ENCODE peak calls at places on chromosomes 13 and 19, in nine cellular contexts. One of them, this sample, is unnamed.

GRCh38 chr13:89239361-89240127 is 1568.4 kb downstream of the SLITRK5 start:
- DNase-seq in NCI-H345: no peak
- DNase-seq in GM12864: no peak
- DNase-seq in GOT3: no peak
- DNase-seq in CD8-positive, alpha-beta memory T cell: no peak
- DNase-seq in RPMI8226: no peak
- DNase-seq in stimulated activated CD4-positive, alpha-beta T cell treated with anti-CD3 and anti-CD28 coated beads, TNF-alpha, amount 100 ng/mL, for 24 hours: no peak
- DNase-seq in body of pancreas: no peak
- DNase-seq in HAP-1: no peak
- DNase-seq in this sample: no peak

GRCh38 chr13:113178070-113178895 is 19.8 kb downstream of the PROZ start:
- DNase-seq in stimulated activated CD4-positive, alpha-beta T cell treated with anti-CD3 and anti-CD28 coated beads, TNF-alpha, amount 100 ng/mL, for 24 hours: no peak
- DNase-seq in HAP-1: no peak
- DNase-seq in body of pancreas: no peak
- DNase-seq in GOT3: no peak
- DNase-seq in NCI-H345: no peak
- DNase-seq in CD8-positive, alpha-beta memory T cell: no peak
- DNase-seq in GM12864: no peak
- DNase-seq in RPMI8226: no peak
- DNase-seq in this sample: no peak

GRCh38 chr19:10952809-10953208 is 8.0 kb upstream of the SMARCA4 start:
- DNase-seq in GOT3: no peak
- DNase-seq in GM12864: no peak
- DNase-seq in NCI-H345: no peak
- DNase-seq in RPMI8226: no peak
- DNase-seq in body of pancreas: no peak
- DNase-seq in stimulated activated CD4-positive, alpha-beta T cell treated with anti-CD3 and anti-CD28 coated beads, TNF-alpha, amount 100 ng/mL, for 24 hours: no peak
- DNase-seq in CD8-positive, alpha-beta memory T cell: no peak
- DNase-seq in HAP-1: no peak
- DNase-seq in this sample: no peak

GRCh38 chr13:80379245-80379644 is 38.3 kb upstream of the SPRY2 start:
- DNase-seq in NCI-H345: no peak
- DNase-seq in body of pancreas: no peak
- DNase-seq in GOT3: no peak
- DNase-seq in GM12864: no peak
- DNase-seq in HAP-1: no peak
- DNase-seq in CD8-positive, alpha-beta memory T cell: no peak
- DNase-seq in stimulated activated CD4-positive, alpha-beta T cell treated with anti-CD3 and anti-CD28 coated beads, TNF-alpha, amount 100 ng/mL, for 24 hours: no peak
- DNase-seq in RPMI8226: no peak
- DNase-seq in this sample: no peak

GRCh38 chr19:46413262-46414031 is at the start of gene CCDC8:
- DNase-seq in GM12864: no peak
- DNase-seq in HAP-1: no peak
- DNase-seq in stimulated activated CD4-positive, alpha-beta T cell treated with anti-CD3 and anti-CD28 coated beads, TNF-alpha, amount 100 ng/mL, for 24 hours: no peak
- DNase-seq in RPMI8226: no peak
- DNase-seq in NCI-H345: no peak
- DNase-seq in body of pancreas: peak; percentile 93
- DNase-seq in CD8-positive, alpha-beta memory T cell: no peak
- DNase-seq in GOT3: no peak
- DNase-seq in this sample: peak; percentile 84

GRCh38 chr13:99382428-99383133 is 75.4 kb upstream of the GPR183 start:
- DNase-seq in stimulated activated CD4-positive, alpha-beta T cell treated with anti-CD3 and anti-CD28 coated beads, TNF-alpha, amount 100 ng/mL, for 24 hours: no peak
- DNase-seq in CD8-positive, alpha-beta memory T cell: peak; percentile 72
- DNase-seq in GOT3: no peak
- DNase-seq in GM12864: no peak
- DNase-seq in NCI-H345: no peak
- DNase-seq in HAP-1: no peak
- DNase-seq in RPMI8226: no peak
- DNase-seq in body of pancreas: no peak
- DNase-seq in this sample: no peak

GRCh38 chr13:111480976-111481375 is 160.5 kb downstream of the TEX29 start:
- DNase-seq in RPMI8226: no peak
- DNase-seq in GM12864: no peak
- DNase-seq in CD8-positive, alpha-beta memory T cell: no peak
- DNase-seq in stimulated activated CD4-positive, alpha-beta T cell treated with anti-CD3 and anti-CD28 coated beads, TNF-alpha, amount 100 ng/mL, for 24 hours: no peak
- DNase-seq in NCI-H345: peak; percentile 94
- DNase-seq in HAP-1: no peak
- DNase-seq in GOT3: no peak
- DNase-seq in body of pancreas: no peak
- DNase-seq in this sample: no peak

GRCh38 chr19:5588441-5588840 is 20.7 kb upstream of the TINCR start:
- DNase-seq in body of pancreas: no peak
- DNase-seq in RPMI8226: no peak
- DNase-seq in HAP-1: no peak
- DNase-seq in CD8-positive, alpha-beta memory T cell: no peak
- DNase-seq in GOT3: no peak
- DNase-seq in NCI-H345: no peak
- DNase-seq in GM12864: no peak
- DNase-seq in stimulated activated CD4-positive, alpha-beta T cell treated with anti-CD3 and anti-CD28 coated beads, TNF-alpha, amount 100 ng/mL, for 24 hours: no peak
- DNase-seq in this sample: no peak

GRCh38 chr19:32307591-32307990 is 37.8 kb upstream of the ZNF507 start:
- DNase-seq in CD8-positive, alpha-beta memory T cell: no peak
- DNase-seq in stimulated activated CD4-positive, alpha-beta T cell treated with anti-CD3 and anti-CD28 coated beads, TNF-alpha, amount 100 ng/mL, for 24 hours: no peak
- DNase-seq in GOT3: no peak
- DNase-seq in HAP-1: no peak
- DNase-seq in body of pancreas: no peak
- DNase-seq in NCI-H345: no peak
- DNase-seq in RPMI8226: no peak
- DNase-seq in GM12864: no peak
- DNase-seq in this sample: no peak

GRCh38 chr13:79468819-79469218 is 12.1 kb upstream of the NDFIP2 start:
- DNase-seq in body of pancreas: no peak
- DNase-seq in NCI-H345: no peak
- DNase-seq in HAP-1: no peak
- DNase-seq in GOT3: no peak
- DNase-seq in GM12864: no peak
- DNase-seq in stimulated activated CD4-positive, alpha-beta T cell treated with anti-CD3 and anti-CD28 coated beads, TNF-alpha, amount 100 ng/mL, for 24 hours: no peak
- DNase-seq in RPMI8226: no peak
- DNase-seq in CD8-positive, alpha-beta memory T cell: no peak
- DNase-seq in this sample: no peak

GRCh38 chr13:98721825-98722510 is 30.5 kb downstream of the SLC15A1 start:
- DNase-seq in GOT3: no peak
- DNase-seq in HAP-1: no peak
- DNase-seq in NCI-H345: no peak
- DNase-seq in stimulated activated CD4-positive, alpha-beta T cell treated with anti-CD3 and anti-CD28 coated beads, TNF-alpha, amount 100 ng/mL, for 24 hours: no peak
- DNase-seq in GM12864: no peak
- DNase-seq in body of pancreas: no peak
- DNase-seq in CD8-positive, alpha-beta memory T cell: no peak
- DNase-seq in RPMI8226: no peak
- DNase-seq in this sample: no peak

GRCh38 chr13:89066868-89067466 is 1395.8 kb downstream of the SLITRK5 start:
- DNase-seq in RPMI8226: peak; percentile 32
- DNase-seq in HAP-1: peak; percentile 7
- DNase-seq in GM12864: no peak
- DNase-seq in stimulated activated CD4-positive, alpha-beta T cell treated with anti-CD3 and anti-CD28 coated beads, TNF-alpha, amount 100 ng/mL, for 24 hours: no peak
- DNase-seq in body of pancreas: peak; percentile 26
- DNase-seq in CD8-positive, alpha-beta memory T cell: peak; percentile 7
- DNase-seq in GOT3: no peak
- DNase-seq in NCI-H345: peak; percentile 63
- DNase-seq in this sample: peak; percentile 71

GRCh38 chr13:39036212-39036611 is 1.7 kb downstream of the PROSER1 start:
- DNase-seq in body of pancreas: no peak
- DNase-seq in CD8-positive, alpha-beta memory T cell: no peak
- DNase-seq in NCI-H345: no peak
- DNase-seq in RPMI8226: peak; percentile 39
- DNase-seq in GOT3: no peak
- DNase-seq in stimulated activated CD4-positive, alpha-beta T cell treated with anti-CD3 and anti-CD28 coated beads, TNF-alpha, amount 100 ng/mL, for 24 hours: no peak
- DNase-seq in HAP-1: peak; percentile 48
- DNase-seq in GM12864: no peak
- DNase-seq in this sample: no peak

GRCh38 chr13:48235100-48235813 is 2.3 kb downstream of the ITM2B start:
- DNase-seq in NCI-H345: peak; percentile 23
- DNase-seq in CD8-positive, alpha-beta memory T cell: no peak
- DNase-seq in RPMI8226: no peak
- DNase-seq in stimulated activated CD4-positive, alpha-beta T cell treated with anti-CD3 and anti-CD28 coated beads, TNF-alpha, amount 100 ng/mL, for 24 hours: no peak
- DNase-seq in GM12864: peak; percentile 25
- DNase-seq in HAP-1: no peak
- DNase-seq in body of pancreas: peak; percentile 53
- DNase-seq in GOT3: no peak
- DNase-seq in this sample: peak; percentile 30

GRCh38 chr19:28956421-28956820 is 256.5 kb downstream of the UQCRFS1 start:
- DNase-seq in NCI-H345: no peak
- DNase-seq in stimulated activated CD4-positive, alpha-beta T cell treated with anti-CD3 and anti-CD28 coated beads, TNF-alpha, amount 100 ng/mL, for 24 hours: no peak
- DNase-seq in RPMI8226: no peak
- DNase-seq in GM12864: no peak
- DNase-seq in HAP-1: no peak
- DNase-seq in GOT3: no peak
- DNase-seq in body of pancreas: no peak
- DNase-seq in CD8-positive, alpha-beta memory T cell: no peak
- DNase-seq in this sample: no peak

GRCh38 chr13:27043013-27043412 is 128.6 kb downstream of the USP12 start:
- DNase-seq in NCI-H345: no peak
- DNase-seq in RPMI8226: no peak
- DNase-seq in HAP-1: peak; percentile 9
- DNase-seq in CD8-positive, alpha-beta memory T cell: no peak
- DNase-seq in stimulated activated CD4-positive, alpha-beta T cell treated with anti-CD3 and anti-CD28 coated beads, TNF-alpha, amount 100 ng/mL, for 24 hours: no peak
- DNase-seq in body of pancreas: no peak
- DNase-seq in GOT3: peak; percentile 62
- DNase-seq in GM12864: no peak
- DNase-seq in this sample: no peak

GRCh38 chr13:70391678-70392077 is 283.4 kb upstream of the KLHL1 start:
- DNase-seq in HAP-1: no peak
- DNase-seq in CD8-positive, alpha-beta memory T cell: no peak
- DNase-seq in RPMI8226: no peak
- DNase-seq in NCI-H345: peak; percentile 90
- DNase-seq in GOT3: no peak
- DNase-seq in GM12864: no peak
- DNase-seq in stimulated activated CD4-positive, alpha-beta T cell treated with anti-CD3 and anti-CD28 coated beads, TNF-alpha, amount 100 ng/mL, for 24 hours: no peak
- DNase-seq in body of pancreas: peak; percentile 38
- DNase-seq in this sample: no peak

GRCh38 chr13:83752141-83752540 is 130.1 kb downstream of the SLITRK1 start:
- DNase-seq in stimulated activated CD4-positive, alpha-beta T cell treated with anti-CD3 and anti-CD28 coated beads, TNF-alpha, amount 100 ng/mL, for 24 hours: no peak
- DNase-seq in CD8-positive, alpha-beta memory T cell: no peak
- DNase-seq in GOT3: no peak
- DNase-seq in HAP-1: no peak
- DNase-seq in NCI-H345: no peak
- DNase-seq in GM12864: no peak
- DNase-seq in RPMI8226: no peak
- DNase-seq in body of pancreas: no peak
- DNase-seq in this sample: no peak

GRCh38 chr13:52414963-52415362 is 9.0 kb upstream of the THSD1 start:
- DNase-seq in stimulated activated CD4-positive, alpha-beta T cell treated with anti-CD3 and anti-CD28 coated beads, TNF-alpha, amount 100 ng/mL, for 24 hours: no peak
- DNase-seq in GM12864: no peak
- DNase-seq in CD8-positive, alpha-beta memory T cell: no peak
- DNase-seq in RPMI8226: no peak
- DNase-seq in HAP-1: no peak
- DNase-seq in GOT3: no peak
- DNase-seq in NCI-H345: no peak
- DNase-seq in body of pancreas: no peak
- DNase-seq in this sample: no peak

GRCh38 chr19:16969127-16969526 is 57.5 kb downstream of the CPAMD8 start:
- DNase-seq in stimulated activated CD4-positive, alpha-beta T cell treated with anti-CD3 and anti-CD28 coated beads, TNF-alpha, amount 100 ng/mL, for 24 hours: no peak
- DNase-seq in CD8-positive, alpha-beta memory T cell: no peak
- DNase-seq in NCI-H345: no peak
- DNase-seq in body of pancreas: no peak
- DNase-seq in GM12864: no peak
- DNase-seq in RPMI8226: peak; percentile 23
- DNase-seq in HAP-1: no peak
- DNase-seq in GOT3: no peak
- DNase-seq in this sample: no peak

GRCh38 chr19:52659013-52659412 is 20.9 kb upstream of the ZNF83 start:
- DNase-seq in NCI-H345: no peak
- DNase-seq in GM12864: no peak
- DNase-seq in CD8-positive, alpha-beta memory T cell: no peak
- DNase-seq in GOT3: no peak
- DNase-seq in body of pancreas: no peak
- DNase-seq in HAP-1: no peak
- DNase-seq in stimulated activated CD4-positive, alpha-beta T cell treated with anti-CD3 and anti-CD28 coated beads, TNF-alpha, amount 100 ng/mL, for 24 hours: no peak
- DNase-seq in RPMI8226: no peak
- DNase-seq in this sample: no peak

GRCh38 chr19:53195265-53195879 is 2.2 kb upstream of the ZNF665 start:
- DNase-seq in NCI-H345: peak; percentile 81
- DNase-seq in stimulated activated CD4-positive, alpha-beta T cell treated with anti-CD3 and anti-CD28 coated beads, TNF-alpha, amount 100 ng/mL, for 24 hours: peak; percentile 54
- DNase-seq in HAP-1: peak; percentile 40
- DNase-seq in RPMI8226: peak; percentile 71
- DNase-seq in CD8-positive, alpha-beta memory T cell: peak; percentile 75
- DNase-seq in GOT3: peak; percentile 20
- DNase-seq in GM12864: peak; percentile 60
- DNase-seq in body of pancreas: peak; percentile 82
- DNase-seq in this sample: peak; percentile 40

GRCh38 chr19:12052571-12053169 is at the start of gene ZNF878:
- DNase-seq in GOT3: peak; percentile 56
- DNase-seq in body of pancreas: peak; percentile 94
- DNase-seq in HAP-1: no peak
- DNase-seq in GM12864: peak; percentile 72
- DNase-seq in RPMI8226: peak; percentile 60
- DNase-seq in NCI-H345: peak; percentile 78
- DNase-seq in stimulated activated CD4-positive, alpha-beta T cell treated with anti-CD3 and anti-CD28 coated beads, TNF-alpha, amount 100 ng/mL, for 24 hours: peak; percentile 32
- DNase-seq in CD8-positive, alpha-beta memory T cell: peak; percentile 35
- DNase-seq in this sample: no peak

GRCh38 chr19:12723643-12724426 is at the start of gene TNPO2:
- DNase-seq in CD8-positive, alpha-beta memory T cell: peak; percentile 32
- DNase-seq in stimulated activated CD4-positive, alpha-beta T cell treated with anti-CD3 and anti-CD28 coated beads, TNF-alpha, amount 100 ng/mL, for 24 hours: peak; percentile 62
- DNase-seq in RPMI8226: peak; percentile 83
- DNase-seq in body of pancreas: peak; percentile 54
- DNase-seq in HAP-1: peak; percentile 84
- DNase-seq in GM12864: no peak
- DNase-seq in GOT3: no peak
- DNase-seq in NCI-H345: peak; percentile 8
- DNase-seq in this sample: peak; percentile 71

GRCh38 chr19:46206176-46206575 is 23.4 kb upstream of the IGFL1 start:
- DNase-seq in GOT3: no peak
- DNase-seq in body of pancreas: no peak
- DNase-seq in HAP-1: no peak
- DNase-seq in RPMI8226: no peak
- DNase-seq in GM12864: no peak
- DNase-seq in NCI-H345: no peak
- DNase-seq in stimulated activated CD4-positive, alpha-beta T cell treated with anti-CD3 and anti-CD28 coated beads, TNF-alpha, amount 100 ng/mL, for 24 hours: no peak
- DNase-seq in CD8-positive, alpha-beta memory T cell: no peak
- DNase-seq in this sample: no peak

GRCh38 chr19:31504221-31504620 is 155.0 kb upstream of the TSHZ3 start:
- DNase-seq in body of pancreas: no peak
- DNase-seq in CD8-positive, alpha-beta memory T cell: no peak
- DNase-seq in GOT3: no peak
- DNase-seq in stimulated activated CD4-positive, alpha-beta T cell treated with anti-CD3 and anti-CD28 coated beads, TNF-alpha, amount 100 ng/mL, for 24 hours: no peak
- DNase-seq in RPMI8226: no peak
- DNase-seq in GM12864: no peak
- DNase-seq in HAP-1: no peak
- DNase-seq in NCI-H345: no peak
- DNase-seq in this sample: no peak

GRCh38 chr19:10858204-10858828 is 10.1 kb downstream of the C19orf38 start:
- DNase-seq in CD8-positive, alpha-beta memory T cell: peak; percentile 26
- DNase-seq in NCI-H345: no peak
- DNase-seq in HAP-1: no peak
- DNase-seq in body of pancreas: no peak
- DNase-seq in RPMI8226: no peak
- DNase-seq in stimulated activated CD4-positive, alpha-beta T cell treated with anti-CD3 and anti-CD28 coated beads, TNF-alpha, amount 100 ng/mL, for 24 hours: no peak
- DNase-seq in GM12864: no peak
- DNase-seq in GOT3: no peak
- DNase-seq in this sample: peak; percentile 68

GRCh38 chr13:61247149-61247936 is 168.3 kb downstream of the PCDH20 start:
- DNase-seq in stimulated activated CD4-positive, alpha-beta T cell treated with anti-CD3 and anti-CD28 coated beads, TNF-alpha, amount 100 ng/mL, for 24 hours: no peak
- DNase-seq in RPMI8226: no peak
- DNase-seq in HAP-1: no peak
- DNase-seq in GOT3: no peak
- DNase-seq in GM12864: no peak
- DNase-seq in body of pancreas: no peak
- DNase-seq in CD8-positive, alpha-beta memory T cell: no peak
- DNase-seq in NCI-H345: peak; percentile 34
- DNase-seq in this sample: no peak

GRCh38 chr13:100214886-100215285 is 126.0 kb downstream of the PCCA start:
- DNase-seq in CD8-positive, alpha-beta memory T cell: no peak
- DNase-seq in GOT3: no peak
- DNase-seq in body of pancreas: no peak
- DNase-seq in RPMI8226: no peak
- DNase-seq in stimulated activated CD4-positive, alpha-beta T cell treated with anti-CD3 and anti-CD28 coated beads, TNF-alpha, amount 100 ng/mL, for 24 hours: no peak
- DNase-seq in NCI-H345: no peak
- DNase-seq in HAP-1: no peak
- DNase-seq in GM12864: no peak
- DNase-seq in this sample: no peak

GRCh38 chr19:5149508-5149907 is 180.6 kb downstream of the KDM4B start:
- DNase-seq in GM12864: no peak
- DNase-seq in stimulated activated CD4-positive, alpha-beta T cell treated with anti-CD3 and anti-CD28 coated beads, TNF-alpha, amount 100 ng/mL, for 24 hours: no peak
- DNase-seq in NCI-H345: no peak
- DNase-seq in body of pancreas: no peak
- DNase-seq in CD8-positive, alpha-beta memory T cell: no peak
- DNase-seq in GOT3: no peak
- DNase-seq in HAP-1: no peak
- DNase-seq in RPMI8226: no peak
- DNase-seq in this sample: no peak

GRCh38 chr19:31318790-31319189 is 30.4 kb downstream of the TSHZ3 start:
- DNase-seq in stimulated activated CD4-positive, alpha-beta T cell treated with anti-CD3 and anti-CD28 coated beads, TNF-alpha, amount 100 ng/mL, for 24 hours: no peak
- DNase-seq in CD8-positive, alpha-beta memory T cell: no peak
- DNase-seq in body of pancreas: no peak
- DNase-seq in GM12864: no peak
- DNase-seq in HAP-1: no peak
- DNase-seq in NCI-H345: no peak
- DNase-seq in RPMI8226: no peak
- DNase-seq in GOT3: no peak
- DNase-seq in this sample: no peak